ENCODE peak calls at places on chromosomes 16 and 17, in nine cellular contexts. One of them, this sample, is unnamed.

GRCh38 chr16:70688266-70688742 is 2.5 kb upstream of the MTSS2 start:
- DNase-seq in GM23338: peak
- DNase-seq in upper lobe of right lung: peak
- DNase-seq in AG09309: no peak
- DNase-seq in prostate gland: peak
- DNase-seq in mucosa of descending colon: peak
- DNase-seq in OCI-LY7: no peak
- DNase-seq in osteocyte: no peak
- DNase-seq in IMR-90: peak
- DNase-seq in this sample: peak

GRCh38 chr16:14399397-14400284 is 230.4 kb downstream of the PARN start:
- DNase-seq in GM23338: peak
- DNase-seq in upper lobe of right lung: no peak
- DNase-seq in AG09309: no peak
- DNase-seq in prostate gland: no peak
- DNase-seq in mucosa of descending colon: no peak
- DNase-seq in OCI-LY7: no peak
- DNase-seq in osteocyte: no peak
- DNase-seq in IMR-90: peak
- DNase-seq in this sample: no peak

GRCh38 chr17:50559674-50560184 is 786 bp upstream of the CACNA1G start:
- DNase-seq in GM23338: peak
- DNase-seq in upper lobe of right lung: no peak
- DNase-seq in AG09309: no peak
- DNase-seq in prostate gland: no peak
- DNase-seq in mucosa of descending colon: peak
- DNase-seq in OCI-LY7: no peak
- DNase-seq in osteocyte: no peak
- DNase-seq in IMR-90: peak
- DNase-seq in this sample: no peak

GRCh38 chr17:19645608-19646250 is 2.8 kb upstream of the ALDH3A2 start:
- DNase-seq in GM23338: peak
- DNase-seq in upper lobe of right lung: peak
- DNase-seq in AG09309: no peak
- DNase-seq in prostate gland: no peak
- DNase-seq in mucosa of descending colon: peak
- DNase-seq in OCI-LY7: peak
- DNase-seq in osteocyte: no peak
- DNase-seq in IMR-90: no peak
- DNase-seq in this sample: no peak

GRCh38 chr17:27315796-27316465 is 22.0 kb downstream of the WSB1 start:
- DNase-seq in GM23338: no peak
- DNase-seq in upper lobe of right lung: no peak
- DNase-seq in AG09309: no peak
- DNase-seq in prostate gland: no peak
- DNase-seq in mucosa of descending colon: peak
- DNase-seq in OCI-LY7: no peak
- DNase-seq in osteocyte: no peak
- DNase-seq in IMR-90: no peak
- DNase-seq in this sample: no peak

GRCh38 chr17:19457830-19458271 is 46.8 kb downstream of the RNF112 start:
- DNase-seq in GM23338: peak
- DNase-seq in upper lobe of right lung: no peak
- DNase-seq in AG09309: no peak
- DNase-seq in prostate gland: no peak
- DNase-seq in mucosa of descending colon: no peak
- DNase-seq in OCI-LY7: no peak
- DNase-seq in osteocyte: no peak
- DNase-seq in IMR-90: no peak
- DNase-seq in this sample: no peak

GRCh38 chr17:28643979-28644781 is 778 bp downstream of the BLTP2 start:
- DNase-seq in GM23338: peak
- DNase-seq in upper lobe of right lung: peak
- DNase-seq in AG09309: no peak
- DNase-seq in prostate gland: peak
- DNase-seq in mucosa of descending colon: peak
- DNase-seq in OCI-LY7: peak
- DNase-seq in osteocyte: no peak
- DNase-seq in IMR-90: peak
- DNase-seq in this sample: no peak

GRCh38 chr16:17508303-17508702 is 37.5 kb upstream of the XYLT1 start:
- DNase-seq in GM23338: no peak
- DNase-seq in upper lobe of right lung: no peak
- DNase-seq in AG09309: no peak
- DNase-seq in prostate gland: no peak
- DNase-seq in mucosa of descending colon: no peak
- DNase-seq in OCI-LY7: no peak
- DNase-seq in osteocyte: no peak
- DNase-seq in IMR-90: no peak
- DNase-seq in this sample: no peak

DNA sequence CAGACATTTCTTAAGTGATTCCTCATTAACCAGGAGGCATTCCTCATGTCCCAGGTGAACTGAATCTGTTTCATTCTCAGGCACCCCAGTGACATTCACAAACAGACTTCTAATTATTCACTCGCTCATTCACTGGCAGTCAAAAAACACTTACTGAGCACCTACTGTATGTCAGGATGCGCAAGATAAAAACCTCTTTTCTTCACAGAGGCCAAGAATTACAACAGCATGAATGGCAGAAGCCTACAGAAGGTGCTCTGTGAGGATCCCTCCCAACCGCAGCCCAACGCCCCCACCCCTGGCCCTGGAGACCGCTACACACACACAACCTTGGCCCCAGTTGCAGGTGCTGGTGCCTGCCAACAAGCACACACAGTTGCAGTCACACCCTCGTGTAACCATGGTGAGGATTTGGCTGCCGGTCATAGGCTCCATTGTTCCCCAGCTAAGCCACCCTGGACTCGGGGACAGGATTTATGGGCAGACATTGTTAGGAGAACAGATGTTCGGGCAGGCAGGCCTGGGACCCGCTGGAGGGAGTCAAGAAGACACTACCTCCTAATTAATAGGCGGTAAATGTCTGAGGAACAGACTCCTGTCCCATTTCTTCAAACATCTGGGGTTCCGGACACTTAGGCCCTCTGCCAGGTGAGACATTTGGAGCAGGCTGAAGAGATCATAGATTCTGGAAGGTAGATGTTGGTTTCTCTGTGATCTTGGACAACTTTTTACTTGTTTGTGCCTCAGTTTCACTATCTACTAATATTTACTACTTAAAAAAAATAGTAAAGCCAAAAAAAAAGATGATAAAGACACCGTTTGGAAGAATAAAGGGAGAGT is 43.2 kb downstream of the CUEDC1 start:
- DNase-seq in GM23338: peak
- DNase-seq in upper lobe of right lung: peak
- DNase-seq in AG09309: no peak
- DNase-seq in prostate gland: peak
- DNase-seq in mucosa of descending colon: peak
- DNase-seq in OCI-LY7: no peak
- DNase-seq in osteocyte: no peak
- DNase-seq in IMR-90: no peak
- DNase-seq in this sample: no peak
- TF ChIP-seq CTCF in GM23338: no peak
- TF ChIP-seq CTCF in upper lobe of right lung: no peak
- TF ChIP-seq CTCF in AG09309: no peak
- TF ChIP-seq CTCF in prostate gland: no peak
- TF ChIP-seq CTCF in mucosa of descending colon: no peak
- TF ChIP-seq CTCF in OCI-LY7: no peak
- TF ChIP-seq CTCF in osteocyte: no peak
- TF ChIP-seq CTCF in IMR-90: no peak
- TF ChIP-seq CTCF in this sample: no peak

GRCh38 chr17:68100000-68100641 is 64.6 kb downstream of the KPNA2 start:
- DNase-seq in GM23338: no peak
- DNase-seq in upper lobe of right lung: no peak
- DNase-seq in AG09309: no peak
- DNase-seq in prostate gland: no peak
- DNase-seq in mucosa of descending colon: no peak
- DNase-seq in OCI-LY7: no peak
- DNase-seq in osteocyte: peak
- DNase-seq in IMR-90: no peak
- DNase-seq in this sample: no peak

GRCh38 chr17:68103148-68103547 is 67.6 kb downstream of the KPNA2 start:
- DNase-seq in GM23338: no peak
- DNase-seq in upper lobe of right lung: no peak
- DNase-seq in AG09309: no peak
- DNase-seq in prostate gland: no peak
- DNase-seq in mucosa of descending colon: no peak
- DNase-seq in OCI-LY7: no peak
- DNase-seq in osteocyte: no peak
- DNase-seq in IMR-90: no peak
- DNase-seq in this sample: no peak

GRCh38 chr17:68101992-68102758 is 66.6 kb downstream of the KPNA2 start:
- DNase-seq in GM23338: peak
- DNase-seq in upper lobe of right lung: no peak
- DNase-seq in AG09309: no peak
- DNase-seq in prostate gland: peak
- DNase-seq in mucosa of descending colon: peak
- DNase-seq in OCI-LY7: peak
- DNase-seq in osteocyte: peak
- DNase-seq in IMR-90: no peak
- DNase-seq in this sample: no peak

GRCh38 chr17:68097161-68097805 is 61.7 kb downstream of the KPNA2 start:
- DNase-seq in GM23338: no peak
- DNase-seq in upper lobe of right lung: no peak
- DNase-seq in AG09309: no peak
- DNase-seq in prostate gland: no peak
- DNase-seq in mucosa of descending colon: no peak
- DNase-seq in OCI-LY7: no peak
- DNase-seq in osteocyte: peak
- DNase-seq in IMR-90: peak
- DNase-seq in this sample: no peak

GRCh38 chr17:68101075-68101991 is 65.8 kb downstream of the KPNA2 start:
- DNase-seq in GM23338: peak
- DNase-seq in upper lobe of right lung: peak
- DNase-seq in AG09309: peak
- DNase-seq in prostate gland: peak
- DNase-seq in mucosa of descending colon: peak
- DNase-seq in OCI-LY7: peak
- DNase-seq in osteocyte: peak
- DNase-seq in IMR-90: peak
- DNase-seq in this sample: peak
- TF ChIP-seq CTCF in GM23338: no peak
- TF ChIP-seq CTCF in upper lobe of right lung: no peak
- TF ChIP-seq CTCF in AG09309: no peak
- TF ChIP-seq CTCF in prostate gland: no peak
- TF ChIP-seq CTCF in mucosa of descending colon: no peak
- TF ChIP-seq CTCF in OCI-LY7: no peak
- TF ChIP-seq CTCF in osteocyte: no peak
- TF ChIP-seq CTCF in IMR-90: no peak
- TF ChIP-seq CTCF in this sample: no peak

GRCh38 chr17:79721993-79722671 is 8.6 kb upstream of the ENPP7 start:
- DNase-seq in GM23338: peak
- DNase-seq in upper lobe of right lung: no peak
- DNase-seq in AG09309: no peak
- DNase-seq in prostate gland: no peak
- DNase-seq in mucosa of descending colon: no peak
- DNase-seq in OCI-LY7: peak
- DNase-seq in osteocyte: no peak
- DNase-seq in IMR-90: no peak
- DNase-seq in this sample: no peak
- TF ChIP-seq CTCF in GM23338: peak
- TF ChIP-seq CTCF in upper lobe of right lung: no peak
- TF ChIP-seq CTCF in AG09309: peak
- TF ChIP-seq CTCF in prostate gland: no peak
- TF ChIP-seq CTCF in mucosa of descending colon: no peak
- TF ChIP-seq CTCF in OCI-LY7: peak
- TF ChIP-seq CTCF in osteocyte: peak
- TF ChIP-seq CTCF in IMR-90: peak
- TF ChIP-seq CTCF in this sample: peak

GRCh38 chr16:58684354-58685083 is at the start of gene SLC38A7:
- DNase-seq in GM23338: peak
- DNase-seq in upper lobe of right lung: peak
- DNase-seq in AG09309: peak
- DNase-seq in prostate gland: peak
- DNase-seq in mucosa of descending colon: peak
- DNase-seq in OCI-LY7: peak
- DNase-seq in osteocyte: peak
- DNase-seq in IMR-90: peak
- DNase-seq in this sample: peak

GRCh38 chr16:58678269-58678668 is 6.3 kb downstream of the SLC38A7 start:
- DNase-seq in GM23338: no peak
- DNase-seq in upper lobe of right lung: no peak
- DNase-seq in AG09309: no peak
- DNase-seq in prostate gland: no peak
- DNase-seq in mucosa of descending colon: no peak
- DNase-seq in OCI-LY7: no peak
- DNase-seq in osteocyte: no peak
- DNase-seq in IMR-90: no peak
- DNase-seq in this sample: peak

GRCh38 chr16:58679763-58680162 is 4.8 kb downstream of the SLC38A7 start:
- DNase-seq in GM23338: no peak
- DNase-seq in upper lobe of right lung: no peak
- DNase-seq in AG09309: no peak
- DNase-seq in prostate gland: no peak
- DNase-seq in mucosa of descending colon: no peak
- DNase-seq in OCI-LY7: no peak
- DNase-seq in osteocyte: no peak
- DNase-seq in IMR-90: no peak
- DNase-seq in this sample: peak

GRCh38 chr16:58684001-58684353 is 593 bp downstream of the SLC38A7 start:
- DNase-seq in GM23338: no peak
- DNase-seq in upper lobe of right lung: no peak
- DNase-seq in AG09309: no peak
- DNase-seq in prostate gland: no peak
- DNase-seq in mucosa of descending colon: peak
- DNase-seq in OCI-LY7: no peak
- DNase-seq in osteocyte: no peak
- DNase-seq in IMR-90: peak
- DNase-seq in this sample: no peak

DNA sequence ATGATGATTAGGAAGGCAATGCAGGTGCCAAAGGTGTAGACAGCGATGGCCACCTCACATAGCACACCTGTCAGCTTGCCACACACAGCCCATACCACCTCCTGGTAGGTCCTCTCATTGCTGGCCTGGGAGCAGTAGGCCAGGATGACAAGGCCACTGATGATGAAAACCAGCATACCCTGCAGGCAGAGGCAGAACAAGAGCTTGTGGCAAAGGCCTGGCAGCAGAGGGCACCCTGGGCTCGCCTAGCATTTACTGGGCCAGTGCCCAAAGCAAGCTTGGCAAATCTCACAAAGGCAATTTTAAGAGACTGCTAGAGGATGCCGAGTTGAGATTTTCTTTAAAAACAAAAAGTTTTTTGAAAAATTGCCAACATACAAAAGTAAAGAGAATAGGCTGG is 5.9 kb downstream of the SLC38A7 start:
- DNase-seq in GM23338: no peak
- DNase-seq in upper lobe of right lung: no peak
- DNase-seq in AG09309: no peak
- DNase-seq in prostate gland: peak
- DNase-seq in mucosa of descending colon: peak
- DNase-seq in OCI-LY7: peak
- DNase-seq in osteocyte: no peak
- DNase-seq in IMR-90: no peak
- DNase-seq in this sample: peak
- TF ChIP-seq CTCF in GM23338: peak
- TF ChIP-seq CTCF in upper lobe of right lung: no peak
- TF ChIP-seq CTCF in AG09309: peak
- TF ChIP-seq CTCF in prostate gland: peak
- TF ChIP-seq CTCF in mucosa of descending colon: no peak
- TF ChIP-seq CTCF in OCI-LY7: peak
- TF ChIP-seq CTCF in osteocyte: no peak
- TF ChIP-seq CTCF in IMR-90: no peak
- TF ChIP-seq CTCF in this sample: peak

This sample was measured in chondrocyte.